ENCODE peak calls at places on chromosomes 11 and 22, in five cellular contexts. M is ovary, H is transverse colon, O is IMR-90, F is heart left ventricle. L is an unnamed sample.

GRCh38 chr11:8717876-8718753 is 35.5 kb downstream of the RPL27A start:
- DNase-seq in M (peak; percentile 71), H (peak; percentile 24), O (peak; percentile 97), F (peak; percentile 36), L (no peak)

GRCh38 chr11:9787260-9787659 is 123.4 kb downstream of the SWAP70 start:
- DNase-seq in M (no peak), H (no peak), O (no peak), F (no peak), L (no peak)

GRCh38 chr22:19756288-19757128 is 4.1 kb upstream of the TBX1 start:
- DNase-seq in M (no peak), H (peak; percentile 71), O (no peak), F (no peak), L (no peak)

GRCh38 chr11:69531071-69531716 is 49.7 kb downstream of the LINC01488 start:
- DNase-seq in M (no peak), H (no peak), O (no peak), F (no peak), L (peak; percentile 40)

GRCh38 chr11:12581923-12582322 is 92.3 kb upstream of the TEAD1 start:
- DNase-seq in M (no peak), H (no peak), O (peak; percentile 88), F (no peak), L (no peak)

GRCh38 chr22:19406281-19406811 is 25.2 kb downstream of the HIRA start:
- DNase-seq in M (no peak), H (no peak), O (no peak), F (no peak), L (no peak)

GRCh38 chr11:128232588-128232987 is 354.8 kb downstream of the ETS1 start:
- DNase-seq in M (no peak), H (no peak), O (no peak), F (no peak), L (no peak)

GRCh38 chr11:1761110-1761856 is 2.4 kb downstream of the CTSD start:
- DNase-seq in M (peak; percentile 23), H (no peak), O (no peak), F (no peak), L (no peak)

GRCh38 chr22:37581534-37581933 is 1.6 kb upstream of the LGALS2 start:
- DNase-seq in M (no peak), H (peak; percentile 72), O (no peak), F (peak; percentile 39), L (no peak)

GRCh38 chr11:125272092-125272491 is 107.5 kb downstream of the PKNOX2 start:
- DNase-seq in M (no peak), H (no peak), O (peak; percentile 33), F (no peak), L (no peak)

GRCh38 chr11:128530119-128531091 is 57.0 kb downstream of the ETS1 start:
- DNase-seq in M (peak; percentile 54), H (peak; percentile 44), O (peak; percentile 99), F (no peak), L (peak; percentile 76)

GRCh38 chr11:76243157-76243556 is 36.9 kb upstream of the WNT11 start:
- DNase-seq in M (no peak), H (no peak), O (no peak), F (no peak), L (no peak)

GRCh38 chr11:131640320-131640719 is 269.9 kb downstream of the NTM start:
- DNase-seq in M (no peak), H (no peak), O (no peak), F (no peak), L (no peak)

GRCh38 chr22:24105018-24105360 is 76.3 kb upstream of the SUSD2 start:
- DNase-seq in M (no peak), H (no peak), O (peak; percentile 51), F (no peak), L (no peak)
- H3K27me3 ChIP-seq in M (no peaks in the 10 kb centered on the region), H (no peaks in the 10 kb centered on the region), O (no peaks in the 10 kb centered on the region), F (no peaks in the 10 kb centered on the region), L (no peaks in the 10 kb centered on the region)

DNA sequence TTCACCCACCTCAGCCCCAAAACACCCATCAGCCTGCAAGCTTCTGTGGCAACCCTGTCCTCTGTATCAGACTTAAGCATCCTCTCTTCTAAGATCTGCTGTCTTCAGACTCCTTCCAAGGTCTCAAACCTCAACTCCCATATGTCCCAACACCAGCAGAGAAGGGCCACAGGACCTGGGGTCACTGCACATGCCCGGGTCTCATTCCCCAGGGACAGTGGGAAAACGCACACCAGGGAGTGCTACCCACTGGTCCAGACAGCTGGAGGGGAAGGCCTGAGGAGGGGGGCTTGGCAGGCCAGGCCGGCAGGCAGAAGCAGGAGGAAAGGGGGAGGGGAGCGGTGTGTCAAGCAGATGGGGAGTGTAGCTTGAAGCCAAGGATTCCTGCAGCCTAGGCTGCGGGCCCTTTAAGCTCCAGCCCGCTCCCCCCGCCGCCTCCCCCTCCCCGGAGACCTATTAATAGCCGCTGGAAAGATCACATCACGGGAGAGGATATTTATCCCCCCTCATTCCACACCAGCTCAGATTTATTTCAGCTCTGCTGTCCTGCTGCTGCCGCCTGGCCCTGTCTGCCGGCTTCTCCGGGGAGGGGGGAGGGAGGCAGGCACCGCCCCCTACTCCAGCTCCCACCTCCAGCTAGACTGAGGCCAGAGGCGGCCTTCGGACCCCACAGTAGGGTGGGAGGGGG is 16.7 kb downstream of the BCL9L start:
- DNase-seq in M (peak; percentile 92), H (peak; percentile 71), O (peak; percentile 92), F (peak; percentile 89), L (peak; percentile 82)
- TF ChIP-seq POLR2A in M (peak; percentile 82), H (peak; percentile 37), O (peak; percentile 83), F (no peak), L (no peak)

GRCh38 chr22:48520888-48521600 is 1306.6 kb downstream of the BRD1 start:
- DNase-seq in M (no peak), H (no peak), O (no peak), F (no peak), L (no peak)
- H3K9me3 ChIP-seq in M (no peaks in the 10 kb centered on the region), H (no peaks in the 10 kb centered on the region), O (peaks cover 76% of the 10 kb centered on the region), F (no peaks in the 10 kb centered on the region), L (no peaks in the 10 kb centered on the region)

DNA sequence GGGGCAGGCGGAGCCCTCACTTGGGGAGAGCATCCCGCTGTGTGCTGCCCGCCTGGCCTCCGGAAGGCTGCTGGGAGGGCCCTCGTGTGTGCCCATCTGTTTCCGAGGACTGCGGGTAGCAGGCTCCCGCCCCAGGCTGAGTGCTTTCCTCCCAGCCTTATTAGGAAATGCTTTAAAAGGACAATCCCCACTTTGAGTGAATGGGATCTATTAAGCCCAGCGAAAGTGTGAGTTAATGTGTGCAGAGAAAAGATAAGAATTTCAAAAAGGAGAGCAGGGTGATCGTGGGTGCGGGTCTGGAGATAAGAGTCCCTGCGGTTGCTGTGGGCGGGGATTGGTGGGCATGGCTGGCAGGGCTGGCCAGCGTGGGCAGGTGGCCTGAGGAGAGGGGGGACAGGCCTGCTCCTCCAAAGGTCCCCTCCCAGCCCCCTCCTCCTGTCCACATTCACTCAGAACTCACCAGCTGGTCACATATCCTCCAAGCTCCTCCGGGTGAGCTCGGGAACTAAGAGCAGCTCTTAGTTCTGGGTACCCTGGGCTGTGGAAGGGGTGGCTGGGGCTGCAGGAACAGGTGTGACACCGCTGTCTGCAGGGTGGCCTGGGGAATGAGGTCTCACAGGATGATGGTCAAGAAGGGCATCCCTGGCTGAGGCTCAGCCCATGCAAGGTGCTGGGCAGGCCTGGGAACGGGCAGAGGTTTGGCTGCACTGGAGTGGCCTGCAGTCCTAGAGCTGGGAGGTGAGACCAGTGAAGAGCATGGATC is 1260.3 kb downstream of the BRD1 start:
- DNase-seq in M (no peak), H (no peak), O (no peak), F (no peak), L (no peak)
- H3K27me3 ChIP-seq in M (no peaks in the 10 kb centered on the region), H (no peaks in the 10 kb centered on the region), O (no peaks in the 10 kb centered on the region), F (no peaks in the 10 kb centered on the region), L (peaks cover 3% of the 10 kb centered on the region)

GRCh38 chr11:119334173-119334930 is at the start of gene RNF26:
- DNase-seq in M (peak; percentile 94), H (peak; percentile 97), O (peak; percentile 98), F (peak; percentile 96), L (peak; percentile 98)
- TF ChIP-seq POLR2A in M (peak; percentile 77), H (peak; percentile 72), O (peak; percentile 75), F (peak; percentile 11), L (peak; percentile 49)

GRCh38 chr22:47204002-47204979 is 441.8 kb downstream of the TBC1D22A start:
- DNase-seq in M (peak; percentile 75), H (no peak), O (no peak), F (no peak), L (peak; percentile 74)
- H3K9me3 ChIP-seq in M (no peaks in the 10 kb centered on the region), H (no peaks in the 10 kb centered on the region), O (no peaks in the 10 kb centered on the region), F (no peaks in the 10 kb centered on the region), L (no peaks in the 10 kb centered on the region)

DNA sequence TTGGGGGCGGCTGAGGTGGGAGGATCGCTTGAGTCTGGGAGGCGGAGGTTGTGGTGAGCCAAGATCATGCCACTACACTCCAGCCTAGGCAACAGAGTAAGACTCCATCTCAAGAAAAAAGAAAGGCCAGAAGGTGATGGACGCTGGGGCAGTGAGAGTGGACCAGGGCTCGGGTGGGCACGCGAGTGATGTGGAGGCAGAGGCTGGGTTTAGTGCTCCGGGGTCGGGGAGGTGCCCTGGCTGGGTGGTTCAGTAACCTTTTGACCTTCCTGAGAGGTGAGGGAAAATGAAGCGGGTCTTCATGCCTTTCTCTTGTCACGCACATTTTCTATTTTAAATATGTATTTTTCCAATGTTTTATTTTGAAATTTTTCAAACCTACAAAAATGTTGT is 45.1 kb downstream of the ST14 start:
- DNase-seq in M (no peak), H (peak; percentile 5), O (no peak), F (no peak), L (peak; percentile 37)
- H3K27me3 ChIP-seq in M (no peaks in the 10 kb centered on the region), H (no peaks in the 10 kb centered on the region), O (peaks cover 45% of the 10 kb centered on the region), F (no peaks in the 10 kb centered on the region), L (no peaks in the 10 kb centered on the region)

DNA sequence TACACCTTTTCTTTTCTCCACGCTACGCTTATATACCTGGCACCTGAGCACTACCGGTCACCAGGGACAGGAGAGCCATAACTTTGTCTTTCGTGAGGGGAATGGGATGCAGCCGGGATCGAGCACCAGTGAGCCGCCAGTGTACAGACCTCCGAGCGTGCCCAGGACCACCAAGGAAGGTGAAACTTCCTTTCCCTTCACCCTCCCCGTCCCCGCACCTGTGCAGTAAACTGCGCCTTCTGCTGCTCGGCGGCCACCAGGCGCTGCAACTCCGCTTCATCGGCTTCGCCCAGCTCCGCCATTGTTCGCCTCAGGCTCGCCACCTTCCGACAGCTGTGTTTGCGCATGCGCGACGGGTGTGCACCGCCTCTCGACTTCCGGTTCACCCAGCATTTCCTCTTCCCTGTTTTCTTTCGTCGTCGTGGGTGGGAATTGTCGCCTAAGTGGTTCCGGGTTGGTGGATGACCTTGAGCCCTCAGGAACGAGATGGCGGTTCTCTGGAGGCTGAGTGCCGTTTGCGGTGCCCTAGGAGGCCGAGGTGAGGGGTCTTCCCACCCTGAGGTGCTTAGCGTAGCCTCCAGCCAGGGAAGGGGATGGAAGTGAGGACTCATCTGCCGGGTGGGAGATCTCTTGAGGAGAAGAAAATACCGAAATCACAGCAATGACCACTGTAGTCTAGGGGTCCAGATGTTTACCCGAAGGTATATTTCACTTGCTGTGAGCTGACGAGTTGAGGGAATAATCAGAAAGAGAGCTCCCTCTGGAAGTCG is at the start of the genes SDHD and TIMM8B:
- DNase-seq in M (peak; percentile 95), H (peak; percentile 96), O (peak; percentile 96), F (peak; percentile 96), L (peak; percentile 98)
- TF ChIP-seq POLR2A in M (peak; percentile 59), H (peak; percentile 79), O (peak; percentile 73), F (no peak), L (peak; percentile 56)

L was measured in suprapubic skin.